ENCODE peak calls at places on chromosomes 2 and 18, in five cellular contexts. K is HepG2, P is GM12878, R is K562, J is SK-N-SH. S is an unnamed sample.

GRCh38 chr2:70920367-70920715 is 15.4 kb upstream of the ATP6V1B1 start:
- DNase-seq in J (no peak), K (no peak), R (no peak), P (no peak), S (no peak)

GRCh38 chr2:240557101-240557751 is 562 bp downstream of the ANKMY1 start:
- DNase-seq in P (no peak), J (no peak), K (no peak), R (no peak), S (no peak)

GRCh38 chr18:12420831-12421421 is 13.2 kb downstream of the PRELID3A start:
- DNase-seq in K (peak; percentile 66), R (no peak), J (peak; percentile 87), P (no peak), S (no peak)

GRCh38 chr18:8747440-8747937 is 42.1 kb downstream of the MTCL1 start:
- DNase-seq in J (no peak), K (no peak), R (no peak), P (no peak), S (no peak)

GRCh38 chr2:177679611-177680530 is 287.3 kb downstream of the AGPS start:
- DNase-seq in P (no peak), K (no peak), J (no peak), R (no peak), S (no peak)

GRCh38 chr2:159030674-159031380 is 62.4 kb downstream of the TANC1 start:
- DNase-seq in P (no peak), R (peak; percentile 32), K (peak; percentile 10), J (peak; percentile 59), S (peak; percentile 23)

GRCh38 chr2:905091-905832 is 45.4 kb upstream of the SNTG2 start:
- DNase-seq in R (no peak), P (no peak), J (no peak), K (no peak), S (no peak)

GRCh38 chr2:68057658-68058396 is 5.0 kb downstream of the C1D start:
- DNase-seq in J (no peak), P (no peak), R (no peak), K (no peak), S (no peak)

GRCh38 chr2:62055724-62056336 is 140.1 kb upstream of the B3GNT2 start:
- DNase-seq in J (no peak), R (no peak), P (no peak), K (no peak), S (no peak)

GRCh38 chr18:71450258-71450657 is 1093.9 kb downstream of the CBLN2 start:
- DNase-seq in R (no peak), P (no peak), K (no peak), J (no peak), S (no peak)

GRCh38 chr2:234363011-234363487 is 133.8 kb downstream of the ARL4C start:
- DNase-seq in K (peak; percentile 83), P (no peak), R (no peak), J (no peak), S (peak; percentile 98)

GRCh38 chr2:57759131-57759530 is 287.5 kb upstream of the VRK2 start:
- DNase-seq in J (no peak), R (no peak), K (no peak), P (no peak), S (no peak)

GRCh38 chr2:9474361-9475117 is at the start of gene IAH1:
- DNase-seq in R (no peak), P (no peak), J (peak; percentile 98), K (no peak), S (no peak)

GRCh38 chr2:153386481-153386891 is 92.1 kb downstream of the RPRM start:
- DNase-seq in P (no peak), J (no peak), R (no peak), K (no peak), S (no peak)

GRCh38 chr2:85166021-85166420 is 32.8 kb downstream of the TCF7L1 start:
- DNase-seq in P (no peak), K (no peak), J (no peak), R (no peak), S (no peak)

GRCh38 chr2:18750662-18751554 is 161.5 kb upstream of the NT5C1B start:
- DNase-seq in R (no peak), J (no peak), P (no peak), K (no peak), S (no peak)

GRCh38 chr2:108449410-108450200 is 599 bp downstream of the GCC2 start:
- DNase-seq in P (no peak), J (peak; percentile 50), R (peak; percentile 20), K (peak; percentile 44), S (peak; percentile 26)

GRCh38 chr2:218322756-218323525 is 30.6 kb upstream of the TMBIM1 start:
- DNase-seq in J (peak; percentile 97), K (peak; percentile 97), P (no peak), R (peak; percentile 98), S (peak; percentile 46)

GRCh38 chr18:53541924-53542323 is 682.5 kb downstream of the MBD2 start:
- DNase-seq in J (no peak), P (no peak), K (no peak), R (no peak), S (no peak)

GRCh38 chr2:128307595-128307994 is 11.1 kb downstream of the HS6ST1 start:
- DNase-seq in R (no peak), K (no peak), J (no peak), P (no peak), S (no peak)

GRCh38 chr2:137886432-137886831 is 77.8 kb upstream of the HNMT start:
- DNase-seq in J (no peak), P (no peak), K (peak; percentile 83), R (no peak), S (peak; percentile 8)

GRCh38 chr2:32931945-32932709 is 14.6 kb upstream of the LTBP1 start:
- DNase-seq in P (no peak), J (no peak), R (no peak), K (no peak), S (no peak)

DNA sequence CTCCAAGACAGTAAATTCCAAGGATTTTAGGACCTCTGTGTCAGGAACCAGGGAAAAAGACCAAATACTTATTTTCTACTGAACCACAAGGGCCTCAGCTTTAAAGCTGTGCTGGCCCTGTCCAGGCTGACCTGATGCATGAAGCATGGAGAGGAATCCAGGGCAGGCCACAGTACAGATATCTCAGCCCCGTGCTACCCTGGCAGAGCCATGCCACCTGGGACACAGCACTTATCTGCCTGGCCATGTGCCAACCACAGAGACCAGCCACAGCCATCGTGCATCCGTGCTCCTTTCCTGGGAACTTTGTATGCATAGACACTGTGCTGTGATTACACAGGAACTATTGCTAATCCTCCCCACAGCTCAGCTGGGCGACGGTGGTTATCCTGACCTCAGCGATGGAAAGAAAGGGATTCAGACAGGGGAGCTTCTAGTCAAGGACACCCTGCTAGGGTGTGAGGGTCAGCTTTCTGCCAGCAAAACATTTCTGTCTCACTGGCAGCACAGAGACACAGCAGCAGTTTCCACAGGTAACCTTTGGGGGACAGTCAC is 687.4 kb upstream of the ID2 start:
- DNase-seq in P (no peak), K (no peak), J (peak; percentile 78), R (no peak), S (no peak)
- TF ChIP-seq ZBTB33 in P (no peak), K (no peak), J (no peak), R (no peak), S (no peak)

GRCh38 chr2:213315168-213315876 is 31.1 kb downstream of the SPAG16 start:
- DNase-seq in P (peak; percentile 11), K (no peak), R (no peak), J (no peak), S (no peak)
- H3K4me2 ChIP-seq in P (no peak overlapping the region), K (no peak overlapping the region), R (no peak overlapping the region), J (no peak overlapping the region), S (no peak overlapping the region)

GRCh38 chr2:99670768-99671734 is 181.2 kb upstream of the REV1 start:
- DNase-seq in R (no peak), P (no peak), K (no peak), J (peak; percentile 59), S (no peak)
- TF ChIP-seq ZBTB33 in R (no peak), P (no peak), K (no peak), J (no peak), S (no peak)

GRCh38 chr2:15486770-15487169 is 74.4 kb downstream of the NBAS start:
- DNase-seq in P (no peak), J (no peak), R (no peak), K (no peak), S (no peak)
- H3K4me2 ChIP-seq in P (no peak overlapping the region), J (no peak overlapping the region), R (no peak overlapping the region), K (no peak overlapping the region), S (no peak overlapping the region)